ENCODE peak calls at places on chromosomes 4 and X, in eight cellular contexts. L, B, P, U, C, A, K and N are unnamed samples.

GRCh38 chr4:150237110-150237852 is 159.0 kb downstream of the DCLK2 start:
- DNase-seq in L (peak; percentile 64), B (peak; percentile 84), P (no peak), U (no peak), C (no peak), A (no peak), K (no peak), N (no peak)

GRCh38 chrX:13432376-13432775 is 112.5 kb upstream of the ATXN3L start:
- DNase-seq in L (no peak), B (peak; percentile 11), P (no peak), U (no peak), C (no peak), A (no peak), K (no peak), N (no peak)

GRCh38 chr4:116639070-116639577 is 446.3 kb downstream of the TRAM1L1 start:
- DNase-seq in L (no peak), B (no peak), P (no peak), U (no peak), C (no peak), A (no peak), K (no peak), N (no peak)

GRCh38 chr4:73922766-73923630 is 53.8 kb downstream of the CXCL1 start:
- DNase-seq in L (no peak), B (peak; percentile 59), P (no peak), U (no peak), C (no peak), A (no peak), K (no peak), N (no peak)

GRCh38 chr4:148649669-148650331 is 207.6 kb upstream of the NR3C2 start:
- DNase-seq in L (peak; percentile 4), B (no peak), P (no peak), U (no peak), C (no peak), A (no peak), K (no peak), N (no peak)

GRCh38 chr4:777520-778262 is 48.2 kb downstream of the CPLX1 start:
- DNase-seq in L (no peak), B (no peak), P (no peak), U (no peak), C (no peak), A (no peak), K (no peak), N (no peak)

GRCh38 chrX:12554206-12554605 is 237.0 kb upstream of the PRPS2 start:
- DNase-seq in L (no peak), B (no peak), P (no peak), U (no peak), C (no peak), A (no peak), K (no peak), N (no peak)

GRCh38 chr4:168717852-168718251 is 221.0 kb downstream of the PALLD start:
- DNase-seq in L (no peak), B (peak; percentile 16), P (no peak), U (no peak), C (no peak), A (no peak), K (no peak), N (no peak)

GRCh38 chr4:14582658-14583057 is 419.6 kb upstream of the CPEB2 start:
- DNase-seq in L (no peak), B (no peak), P (no peak), U (no peak), C (no peak), A (no peak), K (no peak), N (no peak)

GRCh38 chr4:175560628-175561027 is 251.4 kb downstream of the GPM6A start:
- DNase-seq in L (no peak), B (peak; percentile 72), P (no peak), U (no peak), C (no peak), A (no peak), K (no peak), N (no peak)

GRCh38 chr4:1011022-1011694 is at the start of gene FGFRL1:
- DNase-seq in L (peak; percentile 85), B (peak; percentile 86), P (peak; percentile 87), U (peak; percentile 91), C (peak; percentile 30), A (peak; percentile 95), K (peak; percentile 74), N (peak; percentile 91)

GRCh38 chrX:11870789-11871188 is 112.8 kb downstream of the MSL3 start:
- DNase-seq in L (no peak), B (no peak), P (no peak), U (no peak), C (no peak), A (no peak), K (no peak), N (no peak)

GRCh38 chrX:23773601-23774175 is 9.3 kb upstream of the SAT1 start:
- DNase-seq in L (no peak), B (no peak), P (peak; percentile 27), U (no peak), C (no peak), A (peak; percentile 68), K (no peak), N (no peak)

GRCh38 chr4:98773638-98774037 is 115.2 kb upstream of the TSPAN5 start:
- DNase-seq in L (peak; percentile 42), B (no peak), P (no peak), U (no peak), C (no peak), A (no peak), K (no peak), N (no peak)

GRCh38 chr4:159495515-159496236 is 392.8 kb downstream of the RAPGEF2 start:
- DNase-seq in L (no peak), B (no peak), P (no peak), U (no peak), C (no peak), A (no peak), K (no peak), N (no peak)

GRCh38 chr4:134777626-134778025 is 576.0 kb upstream of the PABPC4L start:
- DNase-seq in L (peak; percentile 0), B (peak; percentile 13), P (no peak), U (no peak), C (no peak), A (no peak), K (no peak), N (no peak)

GRCh38 chrX:143536176-143536575 is 18.9 kb upstream of the SPANXN3 start:
- DNase-seq in L (no peak), B (no peak), P (no peak), U (no peak), C (no peak), A (no peak), K (no peak), N (no peak)